ENCODE peak calls at places on chromosome 20, in six cellular contexts. One of them, this sample, is unnamed.

GRCh38 chr20:36574278-36575065 is 1.1 kb downstream of the TGIF2 start:
- DNase-seq in non-pigmented ciliary epithelial cell: no peak
- DNase-seq in NCI-H1694: no peak
- DNase-seq in kidney glomerular epithelial cell: peak; percentile 41
- DNase-seq in CD4-positive, CD25-positive, alpha-beta regulatory T cell: peak; percentile 30
- DNase-seq in EH: peak; percentile 53
- DNase-seq in this sample: peak; percentile 73

GRCh38 chr20:63942250-63943006 is 13.8 kb downstream of the UCKL1 start:
- DNase-seq in non-pigmented ciliary epithelial cell: no peak
- DNase-seq in NCI-H1694: no peak
- DNase-seq in kidney glomerular epithelial cell: no peak
- DNase-seq in CD4-positive, CD25-positive, alpha-beta regulatory T cell: no peak
- DNase-seq in EH: peak; percentile 30
- DNase-seq in this sample: no peak

GRCh38 chr20:33178726-33179125 is 10.8 kb downstream of the BPIFA2 start:
- DNase-seq in non-pigmented ciliary epithelial cell: no peak
- DNase-seq in NCI-H1694: no peak
- DNase-seq in kidney glomerular epithelial cell: peak; percentile 12
- DNase-seq in CD4-positive, CD25-positive, alpha-beta regulatory T cell: no peak
- DNase-seq in EH: no peak
- DNase-seq in this sample: no peak

GRCh38 chr20:53332022-53332824 is 261.4 kb downstream of the ZNF217 start:
- DNase-seq in non-pigmented ciliary epithelial cell: no peak
- DNase-seq in NCI-H1694: no peak
- DNase-seq in kidney glomerular epithelial cell: no peak
- DNase-seq in CD4-positive, CD25-positive, alpha-beta regulatory T cell: no peak
- DNase-seq in EH: peak; percentile 2
- DNase-seq in this sample: no peak

GRCh38 chr20:49345538-49345937 is 67.7 kb upstream of the ZNFX1 start:
- DNase-seq in non-pigmented ciliary epithelial cell: no peak
- DNase-seq in NCI-H1694: peak; percentile 73
- DNase-seq in kidney glomerular epithelial cell: peak; percentile 66
- DNase-seq in CD4-positive, CD25-positive, alpha-beta regulatory T cell: no peak
- DNase-seq in EH: peak; percentile 93
- DNase-seq in this sample: peak; percentile 65

GRCh38 chr20:40563296-40563950 is 125.6 kb downstream of the MAFB start:
- DNase-seq in non-pigmented ciliary epithelial cell: no peak
- DNase-seq in NCI-H1694: no peak
- DNase-seq in kidney glomerular epithelial cell: no peak
- DNase-seq in CD4-positive, CD25-positive, alpha-beta regulatory T cell: no peak
- DNase-seq in EH: peak; percentile 34
- DNase-seq in this sample: peak; percentile 78

GRCh38 chr20:57250607-57251343 is 15.7 kb downstream of the BMP7 start:
- DNase-seq in non-pigmented ciliary epithelial cell: no peak
- DNase-seq in NCI-H1694: no peak
- DNase-seq in kidney glomerular epithelial cell: no peak
- DNase-seq in CD4-positive, CD25-positive, alpha-beta regulatory T cell: no peak
- DNase-seq in EH: no peak
- DNase-seq in this sample: no peak

GRCh38 chr20:14210146-14210545 is 127.3 kb downstream of the FLRT3 start:
- DNase-seq in non-pigmented ciliary epithelial cell: no peak
- DNase-seq in NCI-H1694: no peak
- DNase-seq in kidney glomerular epithelial cell: no peak
- DNase-seq in CD4-positive, CD25-positive, alpha-beta regulatory T cell: no peak
- DNase-seq in EH: no peak
- DNase-seq in this sample: no peak

GRCh38 chr20:44033344-44033743 is 118.7 kb downstream of the TOX2 start:
- DNase-seq in non-pigmented ciliary epithelial cell: no peak
- DNase-seq in NCI-H1694: no peak
- DNase-seq in kidney glomerular epithelial cell: no peak
- DNase-seq in CD4-positive, CD25-positive, alpha-beta regulatory T cell: no peak
- DNase-seq in EH: peak; percentile 62
- DNase-seq in this sample: peak; percentile 20

GRCh38 chr20:21522479-21523397 is 8.9 kb upstream of the NKX2-2 start:
- DNase-seq in non-pigmented ciliary epithelial cell: no peak
- DNase-seq in NCI-H1694: no peak
- DNase-seq in kidney glomerular epithelial cell: no peak
- DNase-seq in CD4-positive, CD25-positive, alpha-beta regulatory T cell: no peak
- DNase-seq in EH: no peak
- DNase-seq in this sample: no peak

GRCh38 chr20:4730782-4731181 is 9.1 kb downstream of the PRND start:
- DNase-seq in non-pigmented ciliary epithelial cell: no peak
- DNase-seq in NCI-H1694: no peak
- DNase-seq in kidney glomerular epithelial cell: no peak
- DNase-seq in CD4-positive, CD25-positive, alpha-beta regulatory T cell: no peak
- DNase-seq in EH: peak; percentile 27
- DNase-seq in this sample: peak; percentile 39

GRCh38 chr20:4369798-4370124 is 351.9 kb upstream of the PRND start:
- DNase-seq in non-pigmented ciliary epithelial cell: no peak
- DNase-seq in NCI-H1694: no peak
- DNase-seq in kidney glomerular epithelial cell: no peak
- DNase-seq in CD4-positive, CD25-positive, alpha-beta regulatory T cell: no peak
- DNase-seq in EH: no peak
- DNase-seq in this sample: peak; percentile 8

GRCh38 chr20:56278205-56278604 is 29.7 kb downstream of the MC3R start:
- DNase-seq in non-pigmented ciliary epithelial cell: no peak
- DNase-seq in NCI-H1694: no peak
- DNase-seq in kidney glomerular epithelial cell: no peak
- DNase-seq in CD4-positive, CD25-positive, alpha-beta regulatory T cell: no peak
- DNase-seq in EH: no peak
- DNase-seq in this sample: no peak

GRCh38 chr20:47262365-47263013 is 94.0 kb downstream of the ZMYND8 start:
- DNase-seq in non-pigmented ciliary epithelial cell: no peak
- DNase-seq in NCI-H1694: no peak
- DNase-seq in kidney glomerular epithelial cell: no peak
- DNase-seq in CD4-positive, CD25-positive, alpha-beta regulatory T cell: no peak
- DNase-seq in EH: no peak
- DNase-seq in this sample: no peak

GRCh38 chr20:41307021-41307420 is 10.5 kb downstream of the ZHX3 start:
- DNase-seq in non-pigmented ciliary epithelial cell: no peak
- DNase-seq in NCI-H1694: no peak
- DNase-seq in kidney glomerular epithelial cell: no peak
- DNase-seq in CD4-positive, CD25-positive, alpha-beta regulatory T cell: no peak
- DNase-seq in EH: no peak
- DNase-seq in this sample: no peak

GRCh38 chr20:20036756-20037155 is 15.5 kb downstream of the CRNKL1 start:
- DNase-seq in non-pigmented ciliary epithelial cell: no peak
- DNase-seq in NCI-H1694: no peak
- DNase-seq in kidney glomerular epithelial cell: no peak
- DNase-seq in CD4-positive, CD25-positive, alpha-beta regulatory T cell: no peak
- DNase-seq in EH: no peak
- DNase-seq in this sample: no peak

GRCh38 chr20:21456207-21456606 is 57.7 kb downstream of the NKX2-2 start:
- DNase-seq in non-pigmented ciliary epithelial cell: no peak
- DNase-seq in NCI-H1694: no peak
- DNase-seq in kidney glomerular epithelial cell: no peak
- DNase-seq in CD4-positive, CD25-positive, alpha-beta regulatory T cell: no peak
- DNase-seq in EH: no peak
- DNase-seq in this sample: no peak

GRCh38 chr20:18388860-18389259 is 78.0 kb downstream of the DZANK1 start:
- DNase-seq in non-pigmented ciliary epithelial cell: peak; percentile 87
- DNase-seq in NCI-H1694: no peak
- DNase-seq in kidney glomerular epithelial cell: peak; percentile 54
- DNase-seq in CD4-positive, CD25-positive, alpha-beta regulatory T cell: no peak
- DNase-seq in EH: peak; percentile 51
- DNase-seq in this sample: peak; percentile 72

GRCh38 chr20:49287555-49288249 is 9.8 kb upstream of the ZNFX1 start:
- DNase-seq in non-pigmented ciliary epithelial cell: no peak
- DNase-seq in NCI-H1694: no peak
- DNase-seq in kidney glomerular epithelial cell: no peak
- DNase-seq in CD4-positive, CD25-positive, alpha-beta regulatory T cell: no peak
- DNase-seq in EH: peak; percentile 80
- DNase-seq in this sample: peak; percentile 75

GRCh38 chr20:63536997-63537524 is at the start of gene PTK6:
- DNase-seq in non-pigmented ciliary epithelial cell: no peak
- DNase-seq in NCI-H1694: no peak
- DNase-seq in kidney glomerular epithelial cell: no peak
- DNase-seq in CD4-positive, CD25-positive, alpha-beta regulatory T cell: no peak
- DNase-seq in EH: no peak
- DNase-seq in this sample: no peak

GRCh38 chr20:37284691-37285124 is 4.7 kb upstream of the MANBAL start:
- DNase-seq in non-pigmented ciliary epithelial cell: no peak
- DNase-seq in NCI-H1694: no peak
- DNase-seq in kidney glomerular epithelial cell: no peak
- DNase-seq in CD4-positive, CD25-positive, alpha-beta regulatory T cell: no peak
- DNase-seq in EH: no peak
- DNase-seq in this sample: no peak

GRCh38 chr20:48617481-48617880 is 210.3 kb downstream of the PREX1 start:
- DNase-seq in non-pigmented ciliary epithelial cell: no peak
- DNase-seq in NCI-H1694: no peak
- DNase-seq in kidney glomerular epithelial cell: no peak
- DNase-seq in CD4-positive, CD25-positive, alpha-beta regulatory T cell: no peak
- DNase-seq in EH: no peak
- DNase-seq in this sample: no peak

GRCh38 chr20:48298851-48299484 is 513.7 kb upstream of the SULF2 start:
- DNase-seq in non-pigmented ciliary epithelial cell: peak; percentile 76
- DNase-seq in NCI-H1694: peak; percentile 94
- DNase-seq in kidney glomerular epithelial cell: peak; percentile 52
- DNase-seq in CD4-positive, CD25-positive, alpha-beta regulatory T cell: no peak
- DNase-seq in EH: peak; percentile 93
- DNase-seq in this sample: peak; percentile 97

GRCh38 chr20:50346372-50347347 is 156.0 kb downstream of the CEBPB start:
- DNase-seq in non-pigmented ciliary epithelial cell: no peak
- DNase-seq in NCI-H1694: peak; percentile 46
- DNase-seq in kidney glomerular epithelial cell: no peak
- DNase-seq in CD4-positive, CD25-positive, alpha-beta regulatory T cell: no peak
- DNase-seq in EH: peak; percentile 93
- DNase-seq in this sample: peak; percentile 93

GRCh38 chr20:56249244-56249955 is 868 bp downstream of the MC3R start:
- DNase-seq in non-pigmented ciliary epithelial cell: no peak
- DNase-seq in NCI-H1694: no peak
- DNase-seq in kidney glomerular epithelial cell: no peak
- DNase-seq in CD4-positive, CD25-positive, alpha-beta regulatory T cell: no peak
- DNase-seq in EH: peak; percentile 7
- DNase-seq in this sample: peak; percentile 3